ENCODE peak calls at places on chromosomes 13 and 19, in five cellular contexts. I is H54, A is globus pallidus, S is lower lobe of right lung, C is NCI-H748 treated with DMSO at 0.1 percent for 48 hours. W is an unnamed sample.

GRCh38 chr13:71580614-71581013 is 286.4 kb downstream of the DACH1 start:
- DNase-seq in I (no peak), A (no peak), S (no peak), C (no peak), W (no peak)

GRCh38 chr19:45911291-45911690 is 3.3 kb downstream of the NANOS2 start:
- DNase-seq in I (no peak), A (no peak), S (no peak), C (no peak), W (no peak)

GRCh38 chr13:109740121-109740520 is 46.3 kb downstream of the IRS2 start:
- DNase-seq in I (no peak), A (peak; percentile 43), S (no peak), C (no peak), W (peak; percentile 33)

GRCh38 chr13:71320452-71320851 is 546.6 kb downstream of the DACH1 start:
- DNase-seq in I (peak; percentile 1), A (no peak), S (no peak), C (peak; percentile 29), W (no peak)

GRCh38 chr13:39552233-39552632 is 50.8 kb downstream of the LHFPL6 start:
- DNase-seq in I (no peak), A (peak; percentile 53), S (no peak), C (peak; percentile 36), W (peak; percentile 26)

GRCh38 chr13:41588899-41589298 is 131.5 kb downstream of the RGCC start:
- DNase-seq in I (peak; percentile 30), A (no peak), S (no peak), C (no peak), W (no peak)

GRCh38 chr19:40598121-40598917 is 2.9 kb upstream of the LTBP4 start:
- DNase-seq in I (peak; percentile 97), A (peak; percentile 75), S (peak; percentile 90), C (peak; percentile 91), W (peak; percentile 89)

GRCh38 chr19:45716314-45717130 is 14.2 kb downstream of the FBXO46 start:
- DNase-seq in I (no peak), A (peak; percentile 42), S (no peak), C (peak; percentile 27), W (peak; percentile 63)

GRCh38 chr13:110811008-110811720 is 97.7 kb downstream of the ING1 start:
- DNase-seq in I (no peak), A (no peak), S (no peak), C (no peak), W (no peak)

GRCh38 chr19:10872551-10873107 is 1.3 kb downstream of the CARM1 start:
- DNase-seq in I (no peak), A (no peak), S (no peak), C (no peak), W (no peak)

GRCh38 chr13:51856027-51856736 is 5.6 kb upstream of the CCDC70 start:
- DNase-seq in I (no peak), A (no peak), S (no peak), C (no peak), W (no peak)

GRCh38 chr19:4913996-4914735 is 4.9 kb downstream of the UHRF1 start:
- DNase-seq in I (no peak), A (no peak), S (no peak), C (no peak), W (no peak)